ENCODE peak calls at places on chromosomes 4 and X, in eight cellular contexts. One of them, this sample, is unnamed.

GRCh38 chr4:60366661-60367060 is 833.5 kb upstream of the ADGRL3 start:
- DNase-seq in LHCN-M2: no peak
- DNase-seq in COR-L47: no peak
- DNase-seq in HT1080: no peak
- DNase-seq in HEK293T: no peak
- DNase-seq in immature natural killer cell: no peak
- DNase-seq in left ventricle myocardium inferior: no peak
- DNase-seq in mesothelial cell of epicardium: no peak
- DNase-seq in this sample: no peak

GRCh38 chr4:112516401-112517066 is 554 bp upstream of the NEUROG2 start:
- DNase-seq in COR-L47: peak; percentile 76
- DNase-seq in LHCN-M2: no peak
- DNase-seq in HT1080: no peak
- DNase-seq in immature natural killer cell: no peak
- DNase-seq in mesothelial cell of epicardium: peak; percentile 38
- DNase-seq in HEK293T: peak; percentile 53
- DNase-seq in left ventricle myocardium inferior: no peak
- DNase-seq in this sample: no peak

GRCh38 chr4:158065176-158065575 is 107.6 kb downstream of the GASK1B start:
- DNase-seq in COR-L47: no peak
- DNase-seq in immature natural killer cell: no peak
- DNase-seq in mesothelial cell of epicardium: no peak
- DNase-seq in HEK293T: no peak
- DNase-seq in LHCN-M2: peak; percentile 20
- DNase-seq in HT1080: no peak
- DNase-seq in left ventricle myocardium inferior: no peak
- DNase-seq in this sample: no peak

GRCh38 chr4:155307731-155308277 is 69.0 kb downstream of the MAP9 start:
- DNase-seq in HEK293T: no peak
- DNase-seq in COR-L47: no peak
- DNase-seq in HT1080: no peak
- DNase-seq in LHCN-M2: no peak
- DNase-seq in left ventricle myocardium inferior: no peak
- DNase-seq in immature natural killer cell: no peak
- DNase-seq in mesothelial cell of epicardium: no peak
- DNase-seq in this sample: no peak

GRCh38 chr4:94244087-94244828 is 36.6 kb downstream of the SMARCAD1 start:
- DNase-seq in HT1080: no peak
- DNase-seq in mesothelial cell of epicardium: no peak
- DNase-seq in COR-L47: no peak
- DNase-seq in HEK293T: no peak
- DNase-seq in left ventricle myocardium inferior: no peak
- DNase-seq in immature natural killer cell: no peak
- DNase-seq in LHCN-M2: no peak
- DNase-seq in this sample: no peak

GRCh38 chr4:175330652-175331051 is 412.5 kb downstream of the ADAM29 start:
- DNase-seq in mesothelial cell of epicardium: no peak
- DNase-seq in HT1080: peak; percentile 73
- DNase-seq in immature natural killer cell: no peak
- DNase-seq in HEK293T: no peak
- DNase-seq in LHCN-M2: no peak
- DNase-seq in left ventricle myocardium inferior: no peak
- DNase-seq in COR-L47: no peak
- DNase-seq in this sample: no peak

GRCh38 chrX:77160301-77160700 is 286.9 kb upstream of the FGF16 start:
- DNase-seq in mesothelial cell of epicardium: no peak
- DNase-seq in LHCN-M2: no peak
- DNase-seq in COR-L47: no peak
- DNase-seq in HEK293T: no peak
- DNase-seq in HT1080: peak; percentile 5
- DNase-seq in immature natural killer cell: peak; percentile 15
- DNase-seq in left ventricle myocardium inferior: no peak
- DNase-seq in this sample: no peak

GRCh38 chr4:21780158-21780557 is 168.4 kb downstream of the KCNIP4 start:
- DNase-seq in HT1080: peak; percentile 74
- DNase-seq in HEK293T: no peak
- DNase-seq in immature natural killer cell: no peak
- DNase-seq in LHCN-M2: peak; percentile 86
- DNase-seq in COR-L47: no peak
- DNase-seq in mesothelial cell of epicardium: no peak
- DNase-seq in left ventricle myocardium inferior: no peak
- DNase-seq in this sample: no peak

GRCh38 chrX:3052864-3053263 is 11.6 kb downstream of the ARSF start:
- DNase-seq in mesothelial cell of epicardium: no peak
- DNase-seq in HT1080: no peak
- DNase-seq in LHCN-M2: no peak
- DNase-seq in COR-L47: no peak
- DNase-seq in immature natural killer cell: no peak
- DNase-seq in HEK293T: no peak
- DNase-seq in left ventricle myocardium inferior: no peak
- DNase-seq in this sample: no peak

GRCh38 chrX:120446503-120446902 is 22.6 kb downstream of the LAMP2 start:
- DNase-seq in left ventricle myocardium inferior: no peak
- DNase-seq in mesothelial cell of epicardium: no peak
- DNase-seq in HEK293T: no peak
- DNase-seq in HT1080: peak; percentile 73
- DNase-seq in LHCN-M2: peak; percentile 83
- DNase-seq in immature natural killer cell: no peak
- DNase-seq in COR-L47: no peak
- DNase-seq in this sample: peak; percentile 14

GRCh38 chrX:4550018-4550417 is 836.6 kb upstream of the PRKX start:
- DNase-seq in HEK293T: peak; percentile 5
- DNase-seq in immature natural killer cell: no peak
- DNase-seq in mesothelial cell of epicardium: no peak
- DNase-seq in COR-L47: no peak
- DNase-seq in HT1080: no peak
- DNase-seq in LHCN-M2: no peak
- DNase-seq in left ventricle myocardium inferior: no peak
- DNase-seq in this sample: no peak

GRCh38 chr4:147093206-147093605 is 147.5 kb upstream of the TTC29 start:
- DNase-seq in LHCN-M2: no peak
- DNase-seq in left ventricle myocardium inferior: no peak
- DNase-seq in immature natural killer cell: no peak
- DNase-seq in COR-L47: no peak
- DNase-seq in HT1080: no peak
- DNase-seq in mesothelial cell of epicardium: no peak
- DNase-seq in HEK293T: no peak
- DNase-seq in this sample: no peak

GRCh38 chrX:153871451-153871850 is 14.5 kb downstream of the L1CAM start:
- DNase-seq in left ventricle myocardium inferior: no peak
- DNase-seq in HEK293T: no peak
- DNase-seq in HT1080: no peak
- DNase-seq in COR-L47: no peak
- DNase-seq in LHCN-M2: no peak
- DNase-seq in immature natural killer cell: no peak
- DNase-seq in mesothelial cell of epicardium: no peak
- DNase-seq in this sample: no peak

GRCh38 chr4:78542373-78542772 is 9.2 kb upstream of the ANXA3 start:
- DNase-seq in immature natural killer cell: no peak
- DNase-seq in HT1080: peak; percentile 45
- DNase-seq in LHCN-M2: peak; percentile 62
- DNase-seq in HEK293T: no peak
- DNase-seq in left ventricle myocardium inferior: no peak
- DNase-seq in mesothelial cell of epicardium: no peak
- DNase-seq in COR-L47: no peak
- DNase-seq in this sample: no peak

GRCh38 chr4:53801373-53801772 is 210.1 kb upstream of the LNX1 start:
- DNase-seq in immature natural killer cell: no peak
- DNase-seq in COR-L47: no peak
- DNase-seq in mesothelial cell of epicardium: no peak
- DNase-seq in LHCN-M2: no peak
- DNase-seq in left ventricle myocardium inferior: no peak
- DNase-seq in HT1080: no peak
- DNase-seq in HEK293T: no peak
- DNase-seq in this sample: no peak

GRCh38 chrX:50814701-50815476 is 895 bp upstream of the SHROOM4 start:
- DNase-seq in HT1080: peak; percentile 66
- DNase-seq in mesothelial cell of epicardium: no peak
- DNase-seq in immature natural killer cell: no peak
- DNase-seq in HEK293T: no peak
- DNase-seq in COR-L47: no peak
- DNase-seq in LHCN-M2: no peak
- DNase-seq in left ventricle myocardium inferior: no peak
- DNase-seq in this sample: no peak

GRCh38 chr4:176123710-176124407 is 58.2 kb downstream of the WDR17 start:
- DNase-seq in HT1080: peak; percentile 10
- DNase-seq in immature natural killer cell: no peak
- DNase-seq in COR-L47: peak; percentile 31
- DNase-seq in left ventricle myocardium inferior: no peak
- DNase-seq in LHCN-M2: peak; percentile 29
- DNase-seq in HEK293T: peak; percentile 33
- DNase-seq in mesothelial cell of epicardium: no peak
- DNase-seq in this sample: peak; percentile 37

GRCh38 chr4:186808635-186809018 is 85.0 kb upstream of the FAT1 start:
- DNase-seq in HEK293T: no peak
- DNase-seq in mesothelial cell of epicardium: no peak
- DNase-seq in HT1080: no peak
- DNase-seq in COR-L47: no peak
- DNase-seq in left ventricle myocardium inferior: no peak
- DNase-seq in LHCN-M2: peak; percentile 73
- DNase-seq in immature natural killer cell: no peak
- DNase-seq in this sample: no peak

GRCh38 chr4:99593781-99594636 is 19.4 kb downstream of the MTTP start:
- DNase-seq in LHCN-M2: no peak
- DNase-seq in left ventricle myocardium inferior: no peak
- DNase-seq in HEK293T: no peak
- DNase-seq in immature natural killer cell: no peak
- DNase-seq in mesothelial cell of epicardium: no peak
- DNase-seq in HT1080: no peak
- DNase-seq in COR-L47: no peak
- DNase-seq in this sample: no peak

GRCh38 chr4:101366331-101366730 is 19.0 kb upstream of the PPP3CA start:
- DNase-seq in HEK293T: no peak
- DNase-seq in LHCN-M2: no peak
- DNase-seq in left ventricle myocardium inferior: no peak
- DNase-seq in mesothelial cell of epicardium: no peak
- DNase-seq in HT1080: no peak
- DNase-seq in COR-L47: no peak
- DNase-seq in immature natural killer cell: no peak
- DNase-seq in this sample: no peak

GRCh38 chr4:172344266-172344772 is 531.1 kb downstream of the GALNTL6 start:
- DNase-seq in mesothelial cell of epicardium: no peak
- DNase-seq in HEK293T: no peak
- DNase-seq in COR-L47: no peak
- DNase-seq in left ventricle myocardium inferior: no peak
- DNase-seq in immature natural killer cell: no peak
- DNase-seq in LHCN-M2: no peak
- DNase-seq in HT1080: no peak
- DNase-seq in this sample: no peak

GRCh38 chr4:7044415-7044930 is 1.3 kb downstream of the TADA2B start:
- DNase-seq in left ventricle myocardium inferior: no peak
- DNase-seq in immature natural killer cell: no peak
- DNase-seq in COR-L47: no peak
- DNase-seq in HEK293T: no peak
- DNase-seq in HT1080: no peak
- DNase-seq in mesothelial cell of epicardium: no peak
- DNase-seq in LHCN-M2: peak; percentile 14
- DNase-seq in this sample: peak; percentile 37

GRCh38 chrX:48703642-48704481 is 7.3 kb downstream of the SUV39H1 start:
- DNase-seq in mesothelial cell of epicardium: no peak
- DNase-seq in COR-L47: no peak
- DNase-seq in immature natural killer cell: no peak
- DNase-seq in HEK293T: no peak
- DNase-seq in LHCN-M2: peak; percentile 33
- DNase-seq in left ventricle myocardium inferior: no peak
- DNase-seq in HT1080: peak; percentile 74
- DNase-seq in this sample: no peak

GRCh38 chrX:156000361-156000926 is 2.9 kb downstream of the IL9R start:
- DNase-seq in COR-L47: no peak
- DNase-seq in HT1080: no peak
- DNase-seq in HEK293T: no peak
- DNase-seq in LHCN-M2: no peak
- DNase-seq in immature natural killer cell: peak; percentile 16
- DNase-seq in mesothelial cell of epicardium: no peak
- DNase-seq in left ventricle myocardium inferior: no peak
- DNase-seq in this sample: no peak

GRCh38 chr4:65050786-65051185 is 619.5 kb downstream of the EPHA5 start:
- DNase-seq in mesothelial cell of epicardium: no peak
- DNase-seq in left ventricle myocardium inferior: no peak
- DNase-seq in COR-L47: no peak
- DNase-seq in LHCN-M2: no peak
- DNase-seq in HEK293T: no peak
- DNase-seq in immature natural killer cell: no peak
- DNase-seq in HT1080: no peak
- DNase-seq in this sample: no peak

GRCh38 chr4:55947254-55947882 is 1.4 kb upstream of the CEP135 start:
- DNase-seq in immature natural killer cell: peak; percentile 8
- DNase-seq in HT1080: no peak
- DNase-seq in HEK293T: no peak
- DNase-seq in LHCN-M2: peak; percentile 21
- DNase-seq in mesothelial cell of epicardium: no peak
- DNase-seq in COR-L47: no peak
- DNase-seq in left ventricle myocardium inferior: no peak
- DNase-seq in this sample: no peak

GRCh38 chrX:44922980-44923379 is 50.0 kb downstream of the KDM6A start:
- DNase-seq in HEK293T: no peak
- DNase-seq in left ventricle myocardium inferior: no peak
- DNase-seq in HT1080: no peak
- DNase-seq in mesothelial cell of epicardium: no peak
- DNase-seq in immature natural killer cell: peak; percentile 28
- DNase-seq in COR-L47: no peak
- DNase-seq in LHCN-M2: no peak
- DNase-seq in this sample: no peak

GRCh38 chrX:119155416-119156035 is 27.9 kb upstream of the KIAA1210 start:
- DNase-seq in COR-L47: no peak
- DNase-seq in left ventricle myocardium inferior: no peak
- DNase-seq in HEK293T: no peak
- DNase-seq in immature natural killer cell: no peak
- DNase-seq in mesothelial cell of epicardium: no peak
- DNase-seq in LHCN-M2: peak; percentile 13
- DNase-seq in HT1080: peak; percentile 83
- DNase-seq in this sample: no peak

GRCh38 chr4:38905657-38906398 is 38.2 kb downstream of the FAM114A1 start:
- DNase-seq in HEK293T: no peak
- DNase-seq in COR-L47: no peak
- DNase-seq in HT1080: no peak
- DNase-seq in mesothelial cell of epicardium: no peak
- DNase-seq in immature natural killer cell: no peak
- DNase-seq in left ventricle myocardium inferior: no peak
- DNase-seq in LHCN-M2: no peak
- DNase-seq in this sample: no peak

GRCh38 chr4:113435893-113436292 is 325.6 kb downstream of the CAMK2D start:
- DNase-seq in COR-L47: no peak
- DNase-seq in mesothelial cell of epicardium: no peak
- DNase-seq in HEK293T: no peak
- DNase-seq in LHCN-M2: peak; percentile 92
- DNase-seq in HT1080: peak; percentile 85
- DNase-seq in immature natural killer cell: no peak
- DNase-seq in left ventricle myocardium inferior: peak; percentile 24
- DNase-seq in this sample: no peak

GRCh38 chrX:352181-352580 is 33.6 kb upstream of the GTPBP6 start:
- DNase-seq in LHCN-M2: no peak
- DNase-seq in left ventricle myocardium inferior: peak; percentile 9
- DNase-seq in COR-L47: no peak
- DNase-seq in HT1080: no peak
- DNase-seq in mesothelial cell of epicardium: no peak
- DNase-seq in immature natural killer cell: no peak
- DNase-seq in HEK293T: no peak
- DNase-seq in this sample: no peak

This sample was measured in thyroid gland.